ENCODE peak calls at places on chromosomes 4 and X, in four cellular contexts. A is fibroblast of mammary gland, P is Panc1, O is IMR-90. T is an unnamed sample.

GRCh38 chr4:16794816-16795445 is 103.5 kb downstream of the LDB2 start:
- DNase-seq in A (peak), P (no peak), O (peak), T (peak)

GRCh38 chr4:76585897-76586360 is 150.9 kb downstream of the SHROOM3 start:
- DNase-seq in A (no peak), P (no peak), O (no peak), T (peak)

GRCh38 chr4:173501592-173502150 is 28.4 kb downstream of the HAND2 start:
- DNase-seq in A (no peak), P (no peak), O (no peak), T (no peak)

GRCh38 chr4:109998867-109999303 is 86.2 kb downstream of the EGF start:
- DNase-seq in A (peak), P (peak), O (peak), T (peak)

GRCh38 chr4:96766359-96766758 is 926.5 kb downstream of the PDHA2 start:
- DNase-seq in A (no peak), P (no peak), O (no peak), T (no peak)

GRCh38 chr4:185774076-185774731 is 37.8 kb downstream of the SORBS2 start:
- DNase-seq in A (no peak), P (no peak), O (no peak), T (no peak)

GRCh38 chr4:5905714-5906113 is 12.8 kb upstream of the CRMP1 start:
- DNase-seq in A (no peak), P (no peak), O (no peak), T (no peak)

GRCh38 chrX:54357414-54358377 is at the start of gene WNK3:
- DNase-seq in A (peak), P (no peak), O (peak), T (peak)

GRCh38 chr4:173014113-173014558 is 154.5 kb upstream of the GALNT7 start:
- DNase-seq in A (peak), P (no peak), O (peak), T (peak)

GRCh38 chrX:85052636-85053343 is 49.1 kb downstream of the APOOL start:
- DNase-seq in A (peak), P (peak), O (peak), T (peak)

GRCh38 chr4:31094474-31094873 is 374.3 kb downstream of the PCDH7 start:
- DNase-seq in A (no peak), P (no peak), O (peak), T (no peak)

GRCh38 chrX:13721819-13722527 is 12.4 kb downstream of the TRAPPC2 start:
- DNase-seq in A (peak), P (no peak), O (peak), T (peak)

GRCh38 chr4:1245481-1246051 is 3.4 kb downstream of the CTBP1 start:
- DNase-seq in A (no peak), P (no peak), O (no peak), T (no peak)

GRCh38 chr4:87060957-87061356 is 126.1 kb downstream of the AFF1 start:
- DNase-seq in A (peak), P (peak), O (peak), T (peak)

GRCh38 chr4:146243141-146243882 is 29.0 kb downstream of the REELD1 start:
- DNase-seq in A (peak), P (no peak), O (peak), T (peak)

GRCh38 chrX:152399395-152399794 is 51.7 kb downstream of the GABRA3 start:
- DNase-seq in A (no peak), P (no peak), O (no peak), T (no peak)

GRCh38 chr4:109072595-109072994 is 229.9 kb downstream of the COL25A1 start:
- DNase-seq in A (peak), P (no peak), O (peak), T (peak)

GRCh38 chrX:10811093-10811492 is 190.7 kb upstream of the MID1 start:
- DNase-seq in A (no peak), P (no peak), O (peak), T (no peak)

DNA sequence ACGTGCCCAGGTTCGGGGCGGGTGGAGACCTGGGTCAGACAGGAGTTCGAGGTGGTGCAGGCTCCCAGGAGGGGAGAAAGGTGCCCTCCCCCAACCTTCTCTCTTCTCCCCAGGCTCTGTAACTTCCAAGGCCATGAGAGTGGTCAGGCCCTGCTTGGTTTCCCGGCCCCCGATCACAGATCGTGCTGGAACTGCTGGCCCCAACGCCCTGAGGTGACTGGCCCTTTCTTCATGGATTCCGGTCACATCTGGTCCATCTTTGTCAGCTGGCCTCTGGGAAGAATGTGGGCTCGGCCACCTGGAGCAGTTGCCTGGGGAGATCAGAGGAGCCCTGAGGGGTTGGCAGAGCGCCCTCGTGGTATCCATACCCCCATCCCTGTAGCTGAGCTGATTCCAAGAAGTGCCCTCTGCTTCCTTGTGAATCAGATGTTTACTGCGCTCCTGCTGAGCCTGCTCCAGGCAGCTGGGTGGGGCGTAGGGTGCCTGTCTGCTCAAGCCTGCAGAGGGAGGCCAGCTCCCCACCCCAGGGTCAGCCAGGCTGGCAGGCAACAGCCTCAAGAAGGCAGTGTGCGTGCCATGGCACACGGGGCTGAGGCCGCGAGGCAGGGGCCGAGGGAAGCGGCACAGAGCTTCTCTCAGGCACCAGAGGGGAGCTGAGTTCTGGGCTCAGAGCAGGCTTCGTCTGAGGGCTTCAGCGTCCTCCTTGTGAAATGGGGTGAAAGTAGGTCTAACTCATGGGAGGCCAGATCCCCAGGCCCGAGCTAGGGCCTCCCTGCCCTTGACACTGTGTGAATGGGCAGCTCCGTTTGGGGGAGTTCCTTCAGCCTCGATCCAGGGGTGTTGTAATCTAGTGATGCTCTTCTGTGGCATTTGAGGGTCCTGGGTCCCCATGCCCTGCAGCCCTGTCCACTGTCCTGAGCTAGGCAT is 3.6 kb downstream of the SH3BP2 start:
- DNase-seq in A (no peak), P (no peak), O (peak), T (peak)
- TF ChIP-seq CTCF in A (no peak), P (no peak), O (no peak), T (no peak)

GRCh38 chr4:10164877-10165283 is 48.3 kb upstream of the WDR1 start:
- DNase-seq in A (peak), P (no peak), O (peak), T (no peak)
- TF ChIP-seq CTCF in A (peak), P (peak), O (peak), T (peak)

GRCh38 chrX:81168391-81168790 is 33.3 kb downstream of the HMGN5 start:
- DNase-seq in A (no peak), P (no peak), O (no peak), T (no peak)

DNA sequence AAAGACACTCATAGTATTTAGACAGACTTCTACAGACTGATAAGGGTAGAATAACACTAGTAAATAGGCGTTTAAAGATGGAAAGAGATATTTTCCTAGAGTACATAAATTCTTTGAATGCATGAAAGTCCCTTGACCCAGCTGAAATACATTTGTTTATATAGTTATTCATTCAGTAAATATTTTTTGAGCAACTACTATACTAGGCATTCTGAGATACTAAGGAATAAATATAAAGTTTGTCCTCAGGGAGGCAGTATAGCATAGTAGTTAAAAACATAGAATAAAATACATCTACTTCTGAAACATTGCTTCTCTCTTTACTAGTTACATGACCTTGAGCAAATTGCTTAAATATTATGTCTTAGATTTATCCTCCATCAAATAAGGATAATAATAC is 27.4 kb downstream of the HMGN5 start:
- DNase-seq in A (peak), P (peak), O (peak), T (peak)
- TF ChIP-seq CTCF in A (peak), P (peak), O (peak), T (no peak)

GRCh38 chr4:163693776-163694175 is 199.3 kb downstream of the TMA16 start:
- DNase-seq in A (peak), P (no peak), O (peak), T (peak)
- TF ChIP-seq CTCF in A (no peak), P (no peak), O (no peak), T (no peak)

GRCh38 chr4:61500883-61501282 is 300.8 kb downstream of the ADGRL3 start:
- DNase-seq in A (peak), P (no peak), O (no peak), T (no peak)
- TF ChIP-seq CTCF in A (peak), P (no peak), O (no peak), T (no peak)

T was measured in astrocyte.